ENCODE peak calls at places on chromosome 13, in seven cellular contexts. P is hypothalamus; D is activated T-cell treated with anti-CD3 and anti-CD28 coated beads, Interleukin-2, amount 50 U/mL, for 4 hours; R is CD4-positive, CD25-positive, alpha-beta regulatory T cell; I is iris pigment epithelial cell; H is NCI-H69; U is nucleus accumbens. J is an unnamed sample.

GRCh38 chr13:112851107-112852046 is 117.6 kb upstream of the MCF2L start:
- DNase-seq in P (no peak), D (no peak), R (no peak), I (no peak), H (no peak), U (no peak), J (no peak)

GRCh38 chr13:45847554-45848224 is 3.9 kb downstream of the SIAH3 start:
- DNase-seq in P (no peak), D (no peak), R (no peak), I (peak; percentile 51), H (peak; percentile 23), U (no peak), J (no peak)

GRCh38 chr13:23979361-23980159 is 82.3 kb upstream of the C1QTNF9B start:
- DNase-seq in P (peak; percentile 92), D (no peak), R (peak; percentile 3), I (peak; percentile 87), H (peak; percentile 51), U (peak; percentile 80), J (no peak)

GRCh38 chr13:85194482-85194881 is 604.7 kb downstream of the SLITRK6 start:
- DNase-seq in P (no peak), D (no peak), R (no peak), I (no peak), H (peak; percentile 20), U (no peak), J (no peak)

GRCh38 chr13:31639443-31640163 is 99.7 kb upstream of the RXFP2 start:
- DNase-seq in P (no peak), D (no peak), R (no peak), I (peak; percentile 45), H (no peak), U (no peak), J (no peak)

GRCh38 chr13:27619711-27620376 is 485 bp downstream of the LNX2 start:
- DNase-seq in P (no peak), D (peak; percentile 26), R (peak; percentile 29), I (peak; percentile 38), H (peak; percentile 74), U (peak; percentile 49), J (no peak)

GRCh38 chr13:98773921-98774320 is 21.4 kb upstream of the SLC15A1 start:
- DNase-seq in P (no peak), D (no peak), R (no peak), I (no peak), H (no peak), U (no peak), J (no peak)

GRCh38 chr13:32426191-32426980 is 1.5 kb downstream of the N4BP2L1 start:
- DNase-seq in P (no peak), D (peak; percentile 18), R (peak; percentile 23), I (peak; percentile 18), H (peak; percentile 36), U (peak; percentile 23), J (peak; percentile 22)

GRCh38 chr13:101292711-101293110 is 123.6 kb downstream of the NALCN start:
- DNase-seq in P (no peak), D (no peak), R (no peak), I (peak; percentile 59), H (no peak), U (no peak), J (no peak)

GRCh38 chr13:44842158-44842557 is 147.1 kb downstream of the NUFIP1 start:
- DNase-seq in P (no peak), D (no peak), R (no peak), I (peak; percentile 75), H (no peak), U (no peak), J (no peak)

GRCh38 chr13:104871456-104871855 is 1664.0 kb downstream of the EFNB2 start:
- DNase-seq in P (no peak), D (no peak), R (no peak), I (no peak), H (no peak), U (no peak), J (no peak)

GRCh38 chr13:109345433-109345941 is 440.9 kb downstream of the IRS2 start:
- DNase-seq in P (no peak), D (no peak), R (no peak), I (peak; percentile 84), H (no peak), U (no peak), J (no peak)

GRCh38 chr13:105569816-105570215 is 965.6 kb downstream of the EFNB2 start:
- DNase-seq in P (no peak), D (no peak), R (no peak), I (no peak), H (no peak), U (no peak), J (no peak)

GRCh38 chr13:33340631-33341030 is 55.1 kb upstream of the STARD13 start:
- DNase-seq in P (no peak), D (no peak), R (no peak), I (peak; percentile 77), H (no peak), U (no peak), J (no peak)

GRCh38 chr13:112820318-112820717 is 130.5 kb downstream of the ATP11A start:
- DNase-seq in P (no peak), D (no peak), R (no peak), I (no peak), H (no peak), U (no peak), J (no peak)

GRCh38 chr13:53138369-53139036 is 109.9 kb downstream of the OLFM4 start:
- DNase-seq in P (no peak), D (no peak), R (no peak), I (peak; percentile 59), H (peak; percentile 28), U (no peak), J (no peak)